ENCODE peak calls at places on chromosomes 6 and 20, in ten cellular contexts. A, E, N, Y, P, S, I, B, O and X are unnamed samples.

GRCh38 chr6:156879235-156879995 is 102.2 kb downstream of the ARID1B start:
- DNase-seq in A (no peak), E (peak; percentile 89), N (no peak), Y (no peak), P (no peak), S (no peak), I (no peak), B (no peak), O (no peak), X (no peak)

GRCh38 chr6:11475019-11475418 is 62.5 kb upstream of the TMEM170B start:
- DNase-seq in A (no peak), E (no peak), N (no peak), Y (no peak), P (no peak), S (no peak), I (no peak), B (no peak), O (no peak), X (no peak)

GRCh38 chr20:54084727-54085368 is 14.5 kb upstream of the BCAS1 start:
- DNase-seq in A (no peak), E (no peak), N (no peak), Y (no peak), P (no peak), S (no peak), I (no peak), B (no peak), O (no peak), X (no peak)

GRCh38 chr20:63622096-63622495 is 4.8 kb downstream of the GMEB2 start:
- DNase-seq in A (no peak), E (no peak), N (no peak), Y (no peak), P (no peak), S (no peak), I (no peak), B (no peak), O (peak; percentile 69), X (no peak)

GRCh38 chr20:19741914-19742313 is 16.1 kb upstream of the RIN2 start:
- DNase-seq in A (no peak), E (no peak), N (no peak), Y (no peak), P (no peak), S (no peak), I (no peak), B (no peak), O (no peak), X (no peak)

GRCh38 chr20:58065508-58066361 is 162.7 kb downstream of the ANKRD60 start:
- DNase-seq in A (peak; percentile 44), E (no peak), N (no peak), Y (no peak), P (no peak), S (no peak), I (no peak), B (no peak), O (peak; percentile 87), X (no peak)

GRCh38 chr6:19578489-19578888 is 258.7 kb upstream of the ID4 start:
- DNase-seq in A (no peak), E (no peak), N (no peak), Y (no peak), P (no peak), S (no peak), I (no peak), B (no peak), O (no peak), X (no peak)

GRCh38 chr6:126661646-126662045 is 321.7 kb downstream of the CENPW start:
- DNase-seq in A (peak; percentile 10), E (peak; percentile 87), N (peak; percentile 83), Y (no peak), P (no peak), S (no peak), I (no peak), B (no peak), O (no peak), X (no peak)

GRCh38 chr6:151301547-151301946 is 61.8 kb downstream of the AKAP12 start:
- DNase-seq in A (no peak), E (no peak), N (no peak), Y (no peak), P (no peak), S (no peak), I (no peak), B (no peak), O (no peak), X (no peak)

GRCh38 chr6:35919827-35920751 is 809 bp downstream of the SRPK1 start:
- DNase-seq in A (peak; percentile 78), E (peak; percentile 78), N (peak; percentile 70), Y (no peak), P (peak; percentile 41), S (peak; percentile 15), I (no peak), B (peak; percentile 36), O (no peak), X (peak; percentile 43)

GRCh38 chr6:118319890-118320289 is 228.2 kb upstream of the PLN start:
- DNase-seq in A (no peak), E (no peak), N (no peak), Y (no peak), P (no peak), S (no peak), I (no peak), B (no peak), O (no peak), X (no peak)

GRCh38 chr6:43248791-43249190 is 5.5 kb downstream of the TTBK1 start:
- DNase-seq in A (no peak), E (no peak), N (no peak), Y (no peak), P (no peak), S (no peak), I (no peak), B (no peak), O (no peak), X (no peak)

GRCh38 chr6:79079425-79080130 is 1.5 kb upstream of the PHIP start:
- DNase-seq in A (peak; percentile 22), E (peak; percentile 8), N (peak; percentile 35), Y (no peak), P (no peak), S (no peak), I (no peak), B (no peak), O (no peak), X (no peak)

GRCh38 chr6:145042559-145042958 is 692.8 kb downstream of the EPM2A start:
- DNase-seq in A (no peak), E (no peak), N (no peak), Y (no peak), P (no peak), S (no peak), I (no peak), B (no peak), O (no peak), X (no peak)

GRCh38 chr20:60431349-60431748 is 473.1 kb downstream of the CDH26 start:
- DNase-seq in A (no peak), E (no peak), N (no peak), Y (no peak), P (no peak), S (no peak), I (no peak), B (no peak), O (peak; percentile 68), X (no peak)

GRCh38 chr6:163983601-163984445 is 569.3 kb downstream of the QKI start:
- DNase-seq in A (no peak), E (no peak), N (no peak), Y (no peak), P (no peak), S (no peak), I (no peak), B (no peak), O (no peak), X (no peak)

GRCh38 chr20:58555078-58555765 is 40.0 kb upstream of the APCDD1L start:
- DNase-seq in A (peak; percentile 81), E (peak; percentile 89), N (peak; percentile 79), Y (no peak), P (no peak), S (no peak), I (peak; percentile 21), B (no peak), O (peak; percentile 81), X (no peak)

GRCh38 chr6:119079288-119079809 is 885 bp upstream of the FAM184A start:
- DNase-seq in A (peak; percentile 69), E (peak; percentile 54), N (peak; percentile 63), Y (no peak), P (no peak), S (no peak), I (no peak), B (no peak), O (no peak), X (no peak)

GRCh38 chr6:84568971-84569370 is 195.4 kb downstream of the TBX18 start:
- DNase-seq in A (peak; percentile 35), E (peak; percentile 7), N (peak; percentile 79), Y (no peak), P (no peak), S (no peak), I (no peak), B (no peak), O (no peak), X (no peak)
- TF ChIP-seq CTCF in A (no peak), E (peak; percentile 20), N (peak; percentile 58), Y (no peak), P (no peak), S (no peak), I (peak; percentile 44), B (peak; percentile 50), O (peak; percentile 30), X (no peak)

GRCh38 chr6:95352064-95352463 is 225.3 kb upstream of the MANEA start:
- DNase-seq in A (no peak), E (no peak), N (no peak), Y (no peak), P (no peak), S (no peak), I (no peak), B (no peak), O (no peak), X (no peak)
- TF ChIP-seq CTCF in A (peak; percentile 22), E (peak; percentile 13), N (no peak), Y (no peak), P (no peak), S (no peak), I (no peak), B (peak; percentile 8), O (peak; percentile 22), X (no peak)

DNA sequence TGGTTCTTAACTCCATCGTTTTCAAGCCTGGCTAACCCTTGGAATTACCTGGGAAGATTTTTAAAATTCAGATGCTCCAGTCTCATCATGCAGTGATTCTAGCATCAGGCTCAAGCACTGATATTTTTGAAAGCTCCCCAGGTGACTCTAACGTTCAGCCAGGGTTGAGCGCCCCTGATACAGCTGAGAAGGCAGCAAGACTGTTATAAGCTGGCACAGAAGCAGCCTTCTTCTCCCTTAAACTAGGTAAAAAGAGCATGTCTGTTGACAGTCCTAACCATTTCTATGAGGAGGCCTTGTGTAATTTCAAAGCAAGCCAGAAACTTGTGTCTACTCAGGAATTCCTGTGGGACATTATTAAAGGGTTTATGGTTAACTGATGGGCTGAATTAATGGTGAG is 141.8 kb downstream of the PDE7B start:
- DNase-seq in A (no peak), E (no peak), N (no peak), Y (no peak), P (no peak), S (no peak), I (no peak), B (no peak), O (no peak), X (no peak)
- TF ChIP-seq CTCF in A (no peak), E (no peak), N (no peak), Y (no peak), P (no peak), S (no peak), I (no peak), B (no peak), O (no peak), X (no peak)

GRCh38 chr20:52001999-52002666 is 189.4 kb downstream of the ZFP64 start:
- DNase-seq in A (no peak), E (peak; percentile 30), N (peak; percentile 24), Y (no peak), P (no peak), S (no peak), I (peak; percentile 63), B (peak; percentile 71), O (no peak), X (no peak)
- TF ChIP-seq CTCF in A (no peak), E (peak; percentile 21), N (peak; percentile 12), Y (no peak), P (no peak), S (no peak), I (no peak), B (no peak), O (peak; percentile 46), X (no peak)